ENCODE peak calls at places on chromosomes 11 and 22, in five cellular contexts. P, F, E, M and A are unnamed samples.

GRCh38 chr11:72328366-72329224 is 84.6 kb upstream of the PHOX2A start:
- DNase-seq in M (no peak), E (no peak), F (no peak), P (no peak), A (peak)

GRCh38 chr11:12232819-12233601 is 122.6 kb downstream of the MICAL2 start:
- DNase-seq in E (no peak), F (no peak), P (no peak), M (no peak), A (no peak)

GRCh38 chr11:29184939-29185890 is 831.6 kb downstream of the KCNA4 start:
- DNase-seq in P (no peak), F (no peak), M (no peak), E (no peak), A (no peak)

GRCh38 chr11:128492461-128492860 is 94.9 kb downstream of the ETS1 start:
- DNase-seq in E (no peak), M (no peak), F (no peak), P (no peak), A (no peak)

GRCh38 chr11:10623797-10624761 is 55.6 kb upstream of the LYVE1 start:
- DNase-seq in P (peak), F (peak), M (no peak), E (no peak), A (peak)

GRCh38 chr22:18994056-18994455 is 58.0 kb upstream of the PRODH start:
- DNase-seq in F (no peak), P (no peak), M (no peak), E (no peak), A (no peak)

GRCh38 chr11:61881397-61881796 is 9.9 kb downstream of the FADS3 start:
- DNase-seq in E (no peak), F (no peak), M (no peak), P (no peak), A (no peak)

GRCh38 chr11:118295834-118296454 is 8.6 kb upstream of the CD3E start:
- DNase-seq in M (no peak), F (peak), P (no peak), E (no peak), A (peak)

GRCh38 chr22:41833369-41834004 is 582 bp downstream of the SREBF2 start:
- DNase-seq in E (peak), M (peak), F (peak), P (peak), A (peak)

GRCh38 chr11:13776134-13776815 is 107.8 kb downstream of the FAR1 start:
- DNase-seq in M (no peak), E (no peak), F (no peak), P (no peak), A (no peak)

GRCh38 chr11:23866641-23867040 is 630.2 kb upstream of the LUZP2 start:
- DNase-seq in E (no peak), F (no peak), P (no peak), M (no peak), A (no peak)

GRCh38 chr11:57214087-57214395 is 23.0 kb downstream of the APLNR start:
- DNase-seq in E (no peak), F (no peak), M (no peak), P (no peak), A (no peak)

GRCh38 chr22:47119181-47119580 is 356.7 kb downstream of the TBC1D22A start:
- DNase-seq in M (no peak), E (no peak), F (no peak), P (no peak), A (no peak)

GRCh38 chr11:792535-792821 is 2.6 kb upstream of the CEND1 start:
- DNase-seq in F (no peak), P (no peak), E (no peak), M (no peak), A (no peak)

GRCh38 chr11:61967924-61968757 is 707 bp upstream of the FTH1 start:
- DNase-seq in F (peak), E (peak), M (no peak), P (no peak), A (peak)

GRCh38 chr11:36684840-36685800 is 87.1 kb upstream of the RAG2 start:
- DNase-seq in F (no peak), M (no peak), E (no peak), P (no peak), A (no peak)

GRCh38 chr11:111764621-111765020 is 1.6 kb downstream of the PPP2R1B start:
- DNase-seq in P (no peak), M (no peak), F (no peak), E (no peak), A (no peak)

GRCh38 chr11:121226415-121227263 is 65.9 kb upstream of the SC5D start:
- DNase-seq in P (no peak), M (no peak), F (no peak), E (no peak), A (no peak)

GRCh38 chr11:76291576-76292526 is 85.5 kb upstream of the WNT11 start:
- DNase-seq in P (no peak), F (no peak), E (no peak), M (no peak), A (no peak)
- TF ChIP-seq CTCF in P (no peak), F (no peak), E (no peak), M (no peak), A (no peak)

GRCh38 chr11:115925568-115925904 is 421.3 kb upstream of the CADM1 start:
- DNase-seq in E (no peak), P (no peak), M (no peak), F (no peak), A (no peak)

GRCh38 chr11:115926601-115927000 is 422.4 kb upstream of the CADM1 start:
- DNase-seq in P (no peak), E (no peak), M (no peak), F (no peak), A (no peak)

GRCh38 chr11:115927823-115928329 is 423.7 kb upstream of the CADM1 start:
- DNase-seq in F (no peak), E (no peak), P (no peak), M (no peak), A (no peak)

GRCh38 chr11:115924744-115925567 is 420.7 kb upstream of the CADM1 start:
- DNase-seq in P (no peak), M (no peak), F (no peak), E (no peak), A (no peak)

DNA sequence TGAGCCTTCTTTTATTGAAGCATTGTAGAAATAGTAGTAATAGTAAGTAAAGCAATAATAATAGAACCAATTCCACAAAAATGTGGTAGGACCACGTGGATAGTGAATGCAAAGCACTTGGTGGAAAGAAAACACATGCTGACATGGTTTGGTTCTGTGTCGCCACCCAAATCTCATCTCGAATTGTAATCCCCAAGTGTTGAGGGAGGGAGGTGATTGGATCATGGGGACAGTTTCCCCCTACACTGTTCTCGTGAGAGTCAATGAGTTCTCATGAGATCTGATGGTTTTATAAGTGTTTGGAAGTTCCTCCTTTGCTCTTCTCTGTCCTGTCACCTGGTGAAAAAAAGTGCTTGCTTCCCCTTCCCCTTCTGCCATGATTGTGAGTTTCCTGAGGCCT is 421.9 kb upstream of the CADM1 start:
- DNase-seq in E (no peak), M (no peak), P (no peak), F (no peak), A (no peak)
- TF ChIP-seq POLR2A in E (no peak), M (no peak), P (no peak), F (no peak), A (no peak)

DNA sequence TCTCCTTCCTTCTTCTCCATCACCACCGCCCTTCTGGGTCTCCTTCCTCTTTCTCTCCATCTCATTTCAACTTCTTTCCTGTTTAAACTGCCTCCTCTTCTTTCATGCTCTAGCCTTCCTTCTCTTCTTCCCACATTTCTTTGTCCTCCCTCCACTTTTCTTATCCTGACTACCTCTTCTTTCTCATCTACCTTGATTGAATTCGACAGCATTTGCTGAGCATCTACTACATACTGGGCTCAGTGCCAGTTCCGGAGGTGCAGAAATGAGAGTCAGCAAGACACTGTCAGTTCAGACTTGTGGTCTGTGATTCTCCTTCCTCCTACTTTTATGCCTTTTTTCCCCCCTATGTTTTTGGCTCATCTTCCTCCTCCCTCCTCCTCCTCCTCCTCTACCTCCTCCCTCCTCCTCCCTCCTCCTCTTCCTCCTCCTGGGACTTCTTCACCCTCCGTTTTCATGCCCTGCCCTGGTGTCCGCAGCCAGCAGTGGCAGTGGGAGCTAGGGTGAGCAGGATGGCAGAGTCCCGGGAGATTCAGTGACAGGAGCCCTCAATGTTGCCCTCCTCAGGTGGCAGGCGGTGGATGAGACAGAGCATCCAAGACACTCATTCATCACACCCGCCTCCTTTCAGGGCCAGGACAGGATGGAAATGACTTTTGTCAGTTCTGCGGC is 146.0 kb upstream of the SEZ6L start:
- DNase-seq in F (no peak), E (no peak), M (no peak), P (no peak), A (no peak)
- TF ChIP-seq CTCF in F (no peak), E (no peak), M (no peak), P (no peak), A (no peak)

GRCh38 chr22:20127318-20127868 is 4.2 kb upstream of the ZDHHC8 start:
- DNase-seq in M (no peak), E (no peak), P (no peak), F (no peak), A (no peak)
- TF ChIP-seq POLR2A in M (no peak), E (no peak), P (no peak), F (no peak), A (no peak)

GRCh38 chr11:79422866-79423265 is 18.0 kb downstream of the TENM4 start:
- DNase-seq in P (no peak), M (no peak), F (no peak), E (no peak), A (no peak)

GRCh38 chr11:79423736-79424135 is 17.1 kb downstream of the TENM4 start:
- DNase-seq in P (no peak), F (no peak), M (no peak), E (no peak), A (no peak)

GRCh38 chr11:79419120-79419519 is 21.7 kb downstream of the TENM4 start:
- DNase-seq in P (no peak), M (no peak), E (no peak), F (no peak), A (no peak)

GRCh38 chr11:79418241-79418640 is 22.6 kb downstream of the TENM4 start:
- DNase-seq in F (no peak), P (no peak), E (no peak), M (no peak), A (no peak)

GRCh38 chr11:79421820-79422219 is 19.0 kb downstream of the TENM4 start:
- DNase-seq in M (no peak), P (no peak), E (no peak), F (no peak), A (no peak)
- TF ChIP-seq CTCF in M (no peak), P (no peak), E (no peak), F (no peak), A (no peak)

DNA sequence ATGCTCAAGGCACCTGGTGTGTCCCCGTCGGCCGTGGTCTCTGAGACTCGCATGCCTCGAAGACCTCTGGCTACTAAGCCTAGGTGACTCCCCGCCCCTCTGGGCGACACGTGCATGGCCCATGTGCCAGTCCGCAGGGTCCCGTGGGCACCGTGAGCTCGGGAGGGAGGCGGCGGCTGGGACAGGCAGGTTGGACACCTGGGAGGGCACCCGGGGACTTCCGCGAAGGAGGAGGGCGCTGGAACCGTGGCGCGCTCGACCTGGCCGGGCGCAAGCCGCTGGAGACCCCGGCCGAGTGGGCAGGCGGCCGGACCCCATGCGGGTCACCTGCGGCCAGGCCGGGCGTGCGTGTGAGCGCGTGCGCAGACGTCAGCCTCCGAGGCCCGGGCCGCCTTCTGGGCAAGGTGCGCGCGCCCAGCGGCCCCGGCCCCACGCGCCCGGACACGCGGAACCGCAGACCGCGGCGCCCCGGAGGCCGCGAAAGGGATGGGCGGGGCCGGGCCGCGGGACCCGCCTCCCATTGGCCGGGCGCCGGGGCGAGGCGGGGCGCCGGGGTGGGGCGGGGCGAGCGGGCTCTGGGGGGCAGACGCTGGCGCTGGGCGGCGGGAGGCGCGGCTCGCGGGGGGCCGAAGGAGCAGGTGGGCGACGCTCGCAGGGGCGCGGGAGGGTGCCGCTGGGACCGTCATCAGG is 576 bp upstream of the RASD2 start:
- DNase-seq in M (peak), F (peak), P (peak), E (peak), A (peak)
- TF ChIP-seq POLR2A in M (peak), F (no peak), P (no peak), E (no peak), A (peak)

GRCh38 chr11:69774354-69775162 is 583 bp downstream of the FGF4 start:
- DNase-seq in M (no peak), P (no peak), E (no peak), F (no peak), A (no peak)

GRCh38 chr11:69773626-69774353 is 1.4 kb downstream of the FGF4 start:
- DNase-seq in P (no peak), F (no peak), M (no peak), E (no peak), A (no peak)

GRCh38 chr11:69771466-69771865 is 3.7 kb downstream of the FGF4 start:
- DNase-seq in M (no peak), F (no peak), P (no peak), E (no peak), A (no peak)

GRCh38 chr11:69772646-69773045 is 2.5 kb downstream of the FGF4 start:
- DNase-seq in E (no peak), M (no peak), P (no peak), F (no peak), A (no peak)

DNA sequence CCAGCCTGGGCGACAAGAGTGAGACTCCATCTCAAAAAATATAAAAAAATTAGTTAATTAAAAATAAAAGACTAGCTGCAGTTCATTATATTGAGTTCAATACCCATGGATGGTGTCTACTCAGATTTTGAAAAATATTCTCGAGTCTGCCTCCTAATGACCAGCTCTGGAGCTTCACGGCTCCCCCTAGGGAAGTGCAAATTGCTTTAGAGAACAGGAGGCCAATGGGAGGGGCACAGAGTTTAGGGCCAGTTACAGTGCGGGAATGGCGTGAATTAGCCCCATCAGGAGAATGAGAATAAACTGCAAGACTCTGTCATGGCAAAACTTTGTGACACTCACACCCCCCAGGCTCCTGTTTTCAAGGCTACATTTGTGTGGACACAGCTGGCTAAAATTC is 4.6 kb downstream of the FGF4 start:
- DNase-seq in M (no peak), F (no peak), P (no peak), E (no peak), A (no peak)
- TF ChIP-seq CTCF in M (no peak), F (no peak), P (no peak), E (no peak), A (no peak)

GRCh38 chr11:2931416-2931746 is 2.2 kb upstream of the PHLDA2 start:
- DNase-seq in M (no peak), P (no peak), E (no peak), F (no peak), A (no peak)
- TF ChIP-seq POLR2A in M (no peak), P (no peak), E (no peak), F (no peak), A (no peak)

GRCh38 chr11:5887172-5887571 is 5.8 kb upstream of the OR52E5 start:
- DNase-seq in E (no peak), P (no peak), F (no peak), M (no peak), A (no peak)

GRCh38 chr11:5892908-5893307 is at the start of gene OR52E5:
- DNase-seq in M (no peak), P (no peak), F (no peak), E (no peak), A (no peak)

DNA sequence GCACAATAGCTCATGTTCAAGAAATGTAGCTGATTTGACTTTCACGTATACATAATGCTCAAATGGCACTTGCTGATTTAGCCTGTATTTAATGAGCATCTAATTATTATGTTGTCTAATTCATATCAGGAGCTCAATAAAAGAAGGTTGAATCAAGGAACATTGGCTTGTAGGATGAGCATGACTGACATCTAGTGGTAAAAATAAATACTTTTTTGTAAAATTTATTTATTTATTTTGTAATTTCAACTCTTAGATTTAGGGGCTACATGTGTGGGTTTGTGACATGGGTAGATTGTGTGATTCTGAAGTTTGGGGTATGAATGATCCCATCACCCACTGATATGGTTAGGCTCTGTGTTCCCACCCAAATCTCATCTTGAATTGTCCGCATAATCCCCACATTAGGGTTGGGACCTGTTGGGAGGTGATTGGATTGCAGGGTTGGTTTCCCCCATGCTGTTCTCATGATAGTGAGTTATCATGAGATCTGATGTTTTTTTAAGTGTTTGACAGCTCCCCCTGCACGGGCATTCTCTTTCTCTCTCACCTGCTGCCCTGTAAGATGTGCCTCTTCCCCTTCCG is 1.7 kb upstream of the OR52E5 start:
- DNase-seq in M (no peak), F (no peak), P (no peak), E (no peak), A (no peak)
- TF ChIP-seq CTCF in M (peak), F (peak), P (no peak), E (peak), A (peak)